ENCODE peak calls at places on chromosomes 6 and 20, in four cellular contexts. One of them, this sample, is unnamed.
A peak's percentile ranks its signal among the peaks of the same experiment; 100 is the strongest.

GRCh38 chr6:4338884-4339283 is 203.5 kb upstream of the ECI2 start:
- DNase-seq in HCT116: no peak
- DNase-seq in H1: no peak
- DNase-seq in K562: no peak
- DNase-seq in this sample: no peak

GRCh38 chr6:132971676-132972075 is 157.3 kb downstream of the RPS12 start:
- DNase-seq in K562: no peak
- DNase-seq in HCT116: no peak
- DNase-seq in H1: no peak
- DNase-seq in this sample: no peak

GRCh38 chr6:41000248-41000647 is 38.8 kb downstream of the UNC5CL start:
- DNase-seq in HCT116: no peak
- DNase-seq in H1: no peak
- DNase-seq in K562: no peak
- DNase-seq in this sample: no peak

GRCh38 chr20:29873946-29874345 is 1383.5 kb upstream of the DEFB115 start:
- DNase-seq in HCT116: no peak
- DNase-seq in K562: no peak
- DNase-seq in H1: peak; percentile 31
- DNase-seq in this sample: no peak

GRCh38 chr6:149636116-149636515 is 12.4 kb downstream of the KATNA1 start:
- DNase-seq in K562: no peak
- DNase-seq in HCT116: peak; percentile 41
- DNase-seq in H1: no peak
- DNase-seq in this sample: no peak

GRCh38 chr6:169101036-169101805 is 152.4 kb downstream of the THBS2 start:
- DNase-seq in HCT116: no peak
- DNase-seq in H1: no peak
- DNase-seq in K562: no peak
- DNase-seq in this sample: no peak

GRCh38 chr6:16318538-16318937 is 80.2 kb downstream of the GMPR start:
- DNase-seq in K562: no peak
- DNase-seq in H1: no peak
- DNase-seq in HCT116: no peak
- DNase-seq in this sample: no peak

GRCh38 chr20:37593710-37594109 is 66.0 kb upstream of the BLCAP start:
- DNase-seq in H1: no peak
- DNase-seq in HCT116: no peak
- DNase-seq in K562: no peak
- DNase-seq in this sample: no peak

GRCh38 chr6:145882121-145882531 is 67.5 kb upstream of the FBXO30 start:
- DNase-seq in K562: no peak
- DNase-seq in H1: no peak
- DNase-seq in HCT116: no peak
- DNase-seq in this sample: no peak

GRCh38 chr20:6040540-6040939 is 13.3 kb downstream of the LRRN4 start:
- DNase-seq in H1: no peak
- DNase-seq in K562: no peak
- DNase-seq in HCT116: no peak
- DNase-seq in this sample: no peak

GRCh38 chr20:60718743-60719142 is 533.3 kb upstream of the CDH4 start:
- DNase-seq in K562: peak; percentile 17
- DNase-seq in HCT116: no peak
- DNase-seq in H1: no peak
- DNase-seq in this sample: no peak

GRCh38 chr6:121748376-121748775 is 312.9 kb downstream of the GJA1 start:
- DNase-seq in K562: no peak
- DNase-seq in HCT116: no peak
- DNase-seq in H1: no peak
- DNase-seq in this sample: no peak

GRCh38 chr20:10540636-10541493 is 105.8 kb downstream of the SLX4IP start:
- DNase-seq in HCT116: peak; percentile 75
- DNase-seq in K562: no peak
- DNase-seq in H1: no peak
- DNase-seq in this sample: peak; percentile 99

GRCh38 chr6:154356118-154356517 is 485 bp downstream of the IPCEF1 start:
- DNase-seq in K562: no peak
- DNase-seq in H1: no peak
- DNase-seq in HCT116: no peak
- DNase-seq in this sample: no peak

GRCh38 chr20:62149532-62150235 is 6.1 kb downstream of the SS18L1 start:
- DNase-seq in H1: no peak
- DNase-seq in HCT116: no peak
- DNase-seq in K562: no peak
- DNase-seq in this sample: peak; percentile 93

GRCh38 chr6:20709451-20709850 is 175.2 kb downstream of the CDKAL1 start:
- DNase-seq in H1: no peak
- DNase-seq in HCT116: no peak
- DNase-seq in K562: no peak
- DNase-seq in this sample: no peak

GRCh38 chr6:25156123-25156522 is 123.1 kb upstream of the CARMIL1 start:
- DNase-seq in HCT116: no peak
- DNase-seq in K562: no peak
- DNase-seq in H1: no peak
- DNase-seq in this sample: no peak

GRCh38 chr6:69825904-69826303 is 29.1 kb upstream of the LMBRD1 start:
- DNase-seq in HCT116: no peak
- DNase-seq in K562: no peak
- DNase-seq in H1: no peak
- DNase-seq in this sample: peak; percentile 67

GRCh38 chr6:137233561-137234504 is 14.6 kb upstream of the IFNGR1 start:
- DNase-seq in K562: no peak
- DNase-seq in H1: no peak
- DNase-seq in HCT116: no peak
- DNase-seq in this sample: peak; percentile 58

GRCh38 chr6:46606318-46606717 is 46.3 kb downstream of the CYP39A1 start:
- DNase-seq in HCT116: no peak
- DNase-seq in H1: no peak
- DNase-seq in K562: no peak
- DNase-seq in this sample: no peak

GRCh38 chr6:91718198-91718597 is 1131.3 kb upstream of the MAP3K7 start:
- DNase-seq in HCT116: no peak
- DNase-seq in H1: no peak
- DNase-seq in K562: no peak
- DNase-seq in this sample: no peak

GRCh38 chr6:21163110-21163837 is 430.3 kb upstream of the SOX4 start:
- DNase-seq in K562: no peak
- DNase-seq in HCT116: peak; percentile 6
- DNase-seq in H1: no peak
- DNase-seq in this sample: no peak

GRCh38 chr6:42782689-42783176 is 881 bp downstream of the BICRAL start:
- DNase-seq in HCT116: peak; percentile 56
- DNase-seq in H1: no peak
- DNase-seq in K562: peak; percentile 91
- DNase-seq in this sample: peak; percentile 83

GRCh38 chr20:17612287-17612974 is 42.6 kb downstream of the DSTN start:
- DNase-seq in HCT116: no peak
- DNase-seq in K562: no peak
- DNase-seq in H1: no peak
- DNase-seq in this sample: peak; percentile 39

GRCh38 chr6:34152806-34153565 is 7.1 kb upstream of the GRM4 start:
- DNase-seq in K562: no peak
- DNase-seq in H1: no peak
- DNase-seq in HCT116: no peak
- DNase-seq in this sample: no peak

GRCh38 chr6:148364056-148364844 is 21.6 kb downstream of the SASH1 start:
- DNase-seq in HCT116: no peak
- DNase-seq in H1: no peak
- DNase-seq in K562: no peak
- DNase-seq in this sample: no peak

GRCh38 chr6:93819189-93819588 is 399.8 kb upstream of the EPHA7 start:
- DNase-seq in K562: no peak
- DNase-seq in H1: no peak
- DNase-seq in HCT116: no peak
- DNase-seq in this sample: peak; percentile 0

GRCh38 chr20:45047581-45048119 is 53.3 kb downstream of the KCNS1 start:
- DNase-seq in K562: no peak
- DNase-seq in H1: no peak
- DNase-seq in HCT116: no peak
- DNase-seq in this sample: no peak

GRCh38 chr6:135521431-135521830 is 23.9 kb upstream of the AHI1 start:
- DNase-seq in H1: no peak
- DNase-seq in HCT116: no peak
- DNase-seq in K562: no peak
- DNase-seq in this sample: no peak

GRCh38 chr6:167706313-167707109 is 120.2 kb upstream of the AFDN start:
- DNase-seq in HCT116: no peak
- DNase-seq in K562: no peak
- DNase-seq in H1: no peak
- DNase-seq in this sample: no peak

GRCh38 chr20:60869626-60870025 is 382.4 kb upstream of the CDH4 start:
- DNase-seq in K562: no peak
- DNase-seq in H1: no peak
- DNase-seq in HCT116: no peak
- DNase-seq in this sample: no peak

DNA sequence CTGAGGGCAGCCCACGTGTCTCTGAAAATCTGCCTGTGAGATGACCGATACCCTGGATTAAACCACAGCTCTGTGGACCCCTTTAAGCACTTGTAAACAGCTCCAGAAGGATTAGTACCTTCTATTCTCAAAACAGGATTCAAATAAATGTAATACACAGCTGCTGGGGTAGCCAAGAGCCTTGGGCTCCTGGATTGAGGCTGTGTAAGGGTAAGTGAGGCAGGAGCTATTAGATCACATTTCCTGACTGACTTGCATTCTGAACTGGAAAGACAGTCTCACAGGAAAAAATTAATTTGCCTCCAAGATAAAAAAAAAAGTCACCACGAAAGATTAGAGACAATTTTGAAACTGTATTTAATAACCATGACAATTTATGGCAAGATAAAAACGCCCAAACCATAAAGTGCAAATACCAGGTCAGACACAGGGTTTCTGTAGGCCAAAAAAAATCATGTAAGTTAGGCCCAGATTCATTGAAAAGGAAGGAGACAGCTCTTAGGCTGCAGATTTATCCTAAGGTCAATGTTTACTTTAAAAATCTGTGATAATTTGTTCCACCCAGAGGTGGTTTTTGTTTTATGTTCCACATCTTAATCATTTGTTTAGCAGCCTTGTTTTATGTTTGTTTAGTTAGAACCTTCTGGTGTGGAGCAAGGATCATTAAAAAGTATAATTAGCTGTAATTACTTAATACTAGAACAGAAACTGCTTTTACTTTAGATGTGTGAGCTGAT is 78.1 kb downstream of the TRMT11 start:
- DNase-seq in K562: no peak
- DNase-seq in HCT116: no peak
- DNase-seq in H1: no peak
- DNase-seq in this sample: no peak
- H3K4me1 ChIP-seq in K562: peaks cover 27% of the 10 kb centered on the region
- H3K4me1 ChIP-seq in HCT116: no peaks in the 10 kb centered on the region
- H3K4me1 ChIP-seq in H1: no peaks in the 10 kb centered on the region
- H3K4me1 ChIP-seq in this sample: no peaks in the 10 kb centered on the region

DNA sequence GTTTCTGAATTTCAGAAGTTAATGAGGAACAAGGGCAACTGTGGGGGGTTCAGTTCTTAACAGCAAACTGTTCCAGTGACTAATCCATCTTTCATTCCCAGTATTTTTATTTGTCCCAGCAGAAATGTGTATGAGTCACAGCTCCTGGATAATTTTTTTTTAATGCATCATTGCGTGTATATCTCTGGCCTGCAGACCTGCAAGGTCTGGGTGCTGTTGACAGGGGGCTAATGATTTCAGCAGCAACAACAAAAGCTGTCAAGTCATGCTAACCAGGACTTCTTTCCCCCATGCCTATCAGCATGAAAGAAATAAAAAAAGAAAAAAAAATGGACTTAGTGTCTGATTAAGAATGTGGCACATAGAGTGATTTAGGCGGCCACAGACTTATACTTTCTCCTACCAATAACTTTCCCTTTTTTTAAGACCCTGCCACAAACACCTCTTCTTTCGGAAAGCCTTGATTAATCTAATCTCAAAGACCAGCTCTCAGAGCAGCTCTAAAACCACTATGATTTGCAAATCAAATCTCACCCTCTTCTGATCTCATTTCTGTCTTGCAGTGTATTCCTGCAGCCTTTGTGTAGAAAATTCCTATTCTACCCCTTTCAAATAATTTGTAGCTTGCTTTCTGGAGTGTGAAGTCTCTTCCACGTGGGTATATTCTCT is 14.2 kb upstream of the PREX1 start:
- DNase-seq in HCT116: no peak
- DNase-seq in K562: peak; percentile 56
- DNase-seq in H1: no peak
- DNase-seq in this sample: no peak
- TF ChIP-seq FOSL1 in HCT116: peak; percentile 73
- TF ChIP-seq FOSL1 in K562: peak; percentile 90
- TF ChIP-seq FOSL1 in H1: no peak
- TF ChIP-seq FOSL1 in this sample: no peak

DNA sequence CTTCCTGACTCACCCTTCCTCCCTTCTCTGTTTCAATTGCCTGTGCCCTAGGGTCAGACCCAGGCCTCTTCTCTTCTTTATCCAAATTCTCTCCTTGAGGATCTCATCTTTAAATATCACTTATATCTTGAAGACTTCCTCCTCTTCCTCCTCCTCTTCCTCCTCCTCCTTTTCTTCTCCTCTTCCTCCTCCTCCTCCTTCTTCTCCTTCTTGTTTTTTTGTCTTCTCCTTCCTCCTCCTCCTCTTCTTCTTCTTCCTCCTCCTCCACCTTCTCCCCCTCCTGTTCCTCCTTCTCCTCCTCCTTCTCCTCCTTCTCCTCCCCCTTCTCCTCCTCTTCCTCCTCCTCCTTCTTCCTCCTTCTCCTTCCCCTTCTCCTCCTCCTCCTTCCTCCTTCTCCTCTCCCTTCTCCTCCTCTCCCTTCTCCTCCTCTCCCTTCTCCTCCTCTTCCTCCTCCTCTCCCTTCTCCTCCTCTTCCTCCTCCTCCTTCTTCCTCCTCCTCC is 127.6 kb upstream of the AKIRIN2 start:
- DNase-seq in HCT116: no peak
- DNase-seq in K562: no peak
- DNase-seq in H1: no peak
- DNase-seq in this sample: no peak
- H3K4me1 ChIP-seq in HCT116: no peaks in the 10 kb centered on the region
- H3K4me1 ChIP-seq in K562: no peaks in the 10 kb centered on the region
- H3K4me1 ChIP-seq in H1: no peaks in the 10 kb centered on the region
- H3K4me1 ChIP-seq in this sample: peaks cover 39% of the 10 kb centered on the region

DNA sequence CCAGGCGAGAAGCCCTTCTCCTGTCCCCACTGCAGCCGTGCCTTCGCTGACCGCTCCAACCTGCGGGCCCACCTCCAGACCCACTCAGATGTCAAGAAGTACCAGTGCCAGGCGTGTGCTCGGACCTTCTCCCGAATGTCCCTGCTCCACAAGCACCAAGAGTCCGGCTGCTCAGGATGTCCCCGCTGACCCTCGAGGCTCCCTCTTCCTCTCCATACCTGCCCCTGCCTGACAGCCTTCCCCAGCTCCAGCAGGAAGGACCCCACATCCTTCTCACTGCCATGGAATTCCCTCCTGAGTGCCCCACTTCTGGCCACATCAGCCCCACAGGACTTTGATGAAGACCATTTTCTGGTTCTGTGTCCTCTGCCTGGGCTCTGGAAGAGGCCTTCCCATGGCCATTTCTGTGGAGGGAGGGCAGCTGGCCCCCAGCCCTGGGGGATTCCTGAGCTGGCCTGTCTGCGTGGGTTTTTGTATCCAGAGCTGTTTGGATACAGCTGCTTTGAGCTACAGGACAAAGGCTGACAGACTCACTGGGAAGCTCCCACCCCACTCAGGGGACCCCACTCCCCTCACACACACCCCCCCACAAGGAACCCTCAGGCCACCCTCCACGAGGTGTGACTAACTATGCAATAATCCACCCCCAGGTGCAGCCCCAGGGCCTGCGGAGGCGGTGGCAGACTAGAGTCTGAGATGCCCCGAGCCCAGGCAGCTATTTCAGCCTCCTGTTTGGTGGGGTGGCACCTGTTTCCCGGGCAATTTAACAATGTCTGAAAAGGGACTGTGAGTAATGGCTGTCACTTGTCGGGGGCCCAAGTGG is 5.3 kb downstream of the SNAI1 start:
- DNase-seq in K562: peak; percentile 31
- DNase-seq in H1: no peak
- DNase-seq in HCT116: no peak
- DNase-seq in this sample: no peak
- TF ChIP-seq FOSL1 in K562: no peak
- TF ChIP-seq FOSL1 in H1: no peak
- TF ChIP-seq FOSL1 in HCT116: no peak
- TF ChIP-seq FOSL1 in this sample: no peak

This sample was measured in HepG2.